ENCODE peak calls at places on chromosome 16, in four cellular contexts. W is stimulated activated CD4-positive, alpha-beta T cell treated with anti-CD3 and anti-CD28 coated beads, TNF-alpha, amount 100 ng/mL, for 1 hour; L is B cell; C is AG04450. D is an unnamed sample.

GRCh38 chr16:30747331-30747730 is 894 bp upstream of the PHKG2 start:
- DNase-seq in W (no peak), L (no peak), C (no peak), D (no peak)

GRCh38 chr16:1349351-1349750 is 2.3 kb downstream of the TSR3 start:
- DNase-seq in W (no peak), L (no peak), C (no peak), D (no peak)

GRCh38 chr16:57091990-57092785 is at the start of gene CPNE2:
- DNase-seq in W (no peak), L (peak; percentile 76), C (no peak), D (peak; percentile 41)

GRCh38 chr16:49467540-49468372 is 94.2 kb downstream of the C16orf78 start:
- DNase-seq in W (no peak), L (no peak), C (no peak), D (no peak)

GRCh38 chr16:89341274-89341673 is 123.8 kb downstream of the ZNF778 start:
- DNase-seq in W (no peak), L (no peak), C (no peak), D (no peak)

GRCh38 chr16:89922477-89922883 is 662 bp upstream of the TUBB3 start:
- DNase-seq in W (no peak), L (peak; percentile 50), C (peak; percentile 72), D (no peak)

GRCh38 chr16:64290461-64290860 is 831.4 kb downstream of the CDH11 start:
- DNase-seq in W (no peak), L (no peak), C (no peak), D (no peak)

GRCh38 chr16:70018254-70018653 is 67.1 kb downstream of the CLEC18A start:
- DNase-seq in W (peak; percentile 19), L (peak; percentile 19), C (no peak), D (no peak)

GRCh38 chr16:30923554-30924085 is at the start of gene FBXL19:
- DNase-seq in W (no peak), L (peak; percentile 83), C (no peak), D (no peak)

GRCh38 chr16:85291302-85292148 is 179.3 kb upstream of the CIBAR2 start:
- DNase-seq in W (no peak), L (no peak), C (no peak), D (no peak)

GRCh38 chr16:73713817-73714495 is 582.7 kb upstream of the PSMD7 start:
- DNase-seq in W (no peak), L (no peak), C (no peak), D (no peak)

GRCh38 chr16:67967956-67968439 is 439 bp downstream of the SLC12A4 start:
- DNase-seq in W (no peak), L (peak; percentile 72), C (no peak), D (peak; percentile 55)

GRCh38 chr16:20866161-20866772 is 33.9 kb downstream of the DCUN1D3 start:
- DNase-seq in W (no peak), L (no peak), C (no peak), D (peak; percentile 33)

GRCh38 chr16:46573008-46573833 is 48.0 kb downstream of the SHCBP1 start:
- DNase-seq in W (no peak), L (no peak), C (no peak), D (no peak)

GRCh38 chr16:52976539-52977167 is 76.0 kb downstream of the CHD9NB start:
- DNase-seq in W (no peak), L (peak; percentile 16), C (no peak), D (no peak)

GRCh38 chr16:66662445-66663194 is 33.9 kb downstream of the CMTM4 start:
- DNase-seq in W (no peak), L (no peak), C (no peak), D (no peak)

GRCh38 chr16:87337247-87337646 is 20.1 kb upstream of the C16orf95 start:
- DNase-seq in W (no peak), L (no peak), C (no peak), D (no peak)

GRCh38 chr16:71288570-71288889 is 672 bp downstream of the CMTR2 start:
- DNase-seq in W (no peak), L (no peak), C (no peak), D (peak; percentile 6)

GRCh38 chr16:89257281-89257731 is 39.8 kb downstream of the ZNF778 start:
- DNase-seq in W (no peak), L (peak; percentile 57), C (no peak), D (no peak)

GRCh38 chr16:457732-458400 is 32.4 kb downstream of the RAB11FIP3 start:
- DNase-seq in W (no peak), L (no peak), C (no peak), D (no peak)

GRCh38 chr16:89046491-89046890 is 47.2 kb upstream of the ACSF3 start:
- DNase-seq in W (no peak), L (no peak), C (no peak), D (no peak)

GRCh38 chr16:28596115-28596630 is 677 bp downstream of the SULT1A2 start:
- DNase-seq in W (no peak), L (no peak), C (no peak), D (no peak)

GRCh38 chr16:89103781-89104180 is 10.1 kb downstream of the ACSF3 start:
- DNase-seq in W (no peak), L (no peak), C (no peak), D (peak; percentile 4)

GRCh38 chr16:78249056-78249455 is 149.6 kb downstream of the WWOX start:
- DNase-seq in W (no peak), L (no peak), C (no peak), D (no peak)

GRCh38 chr16:3974751-3975150 is 94.2 kb upstream of the CREBBP start:
- DNase-seq in W (no peak), L (no peak), C (no peak), D (no peak)

GRCh38 chr16:58022601-58023371 is 2.8 kb upstream of the MMP15 start:
- DNase-seq in W (no peak), L (no peak), C (no peak), D (no peak)

GRCh38 chr16:14399397-14400284 is 230.4 kb downstream of the PARN start:
- DNase-seq in W (no peak), L (no peak), C (no peak), D (peak; percentile 56)

GRCh38 chr16:56993204-56993603 is 3.8 kb downstream of the NLRC5 start:
- DNase-seq in W (no peak), L (no peak), C (no peak), D (no peak)

GRCh38 chr16:85398688-85399582 is 214.2 kb upstream of the GSE1 start:
- DNase-seq in W (no peak), L (no peak), C (no peak), D (no peak)

GRCh38 chr16:52581530-52581929 is 34.6 kb upstream of the TOX3 start:
- DNase-seq in W (no peak), L (no peak), C (no peak), D (no peak)

GRCh38 chr16:11629071-11630030 is 38.9 kb upstream of the SNN start:
- DNase-seq in W (no peak), L (peak; percentile 53), C (peak; percentile 44), D (peak; percentile 55)

GRCh38 chr16:54077412-54077821 is 209.2 kb downstream of the IRX3 start:
- DNase-seq in W (no peak), L (no peak), C (peak; percentile 7), D (no peak)

GRCh38 chr16:56711862-56712261 is 18.1 kb upstream of the NUP93 start:
- DNase-seq in W (no peak), L (no peak), C (no peak), D (no peak)

GRCh38 chr16:49478107-49478506 is 104.5 kb downstream of the C16orf78 start:
- DNase-seq in W (no peak), L (no peak), C (no peak), D (no peak)

D was measured in GM06990.